ENCODE peak calls at places on chromosomes 7 and 10, in eight cellular contexts. One of them, this sample, is unnamed.
A peak's percentile ranks its signal among the peaks of the same experiment; 100 is the strongest.

GRCh38 chr10:7565871-7566270 is 100.9 kb downstream of the ITIH5 start:
- DNase-seq in IMR-90: no peak
- DNase-seq in lower lobe of right lung: no peak
- DNase-seq in mucosa of descending colon: no peak
- DNase-seq in left ventricle myocardium inferior: no peak
- DNase-seq in astrocyte: no peak
- DNase-seq in SK-N-SH: no peak
- DNase-seq in thoracic aorta: no peak
- DNase-seq in this sample: no peak

GRCh38 chr10:3625959-3626751 is 158.9 kb downstream of the KLF6 start:
- DNase-seq in IMR-90: peak; percentile 95
- DNase-seq in lower lobe of right lung: no peak
- DNase-seq in mucosa of descending colon: no peak
- DNase-seq in left ventricle myocardium inferior: no peak
- DNase-seq in astrocyte: peak; percentile 84
- DNase-seq in SK-N-SH: no peak
- DNase-seq in thoracic aorta: no peak
- DNase-seq in this sample: no peak

GRCh38 chr7:101557421-101557820 is 71.7 kb downstream of the MYL10 start:
- DNase-seq in IMR-90: no peak
- DNase-seq in lower lobe of right lung: no peak
- DNase-seq in mucosa of descending colon: no peak
- DNase-seq in left ventricle myocardium inferior: no peak
- DNase-seq in astrocyte: no peak
- DNase-seq in SK-N-SH: no peak
- DNase-seq in thoracic aorta: no peak
- DNase-seq in this sample: no peak

GRCh38 chr7:150962743-150963399 is 15.2 kb downstream of the KCNH2 start:
- DNase-seq in IMR-90: peak; percentile 37
- DNase-seq in lower lobe of right lung: peak; percentile 66
- DNase-seq in mucosa of descending colon: peak; percentile 55
- DNase-seq in left ventricle myocardium inferior: peak; percentile 52
- DNase-seq in astrocyte: no peak
- DNase-seq in SK-N-SH: peak; percentile 94
- DNase-seq in thoracic aorta: no peak
- DNase-seq in this sample: no peak

GRCh38 chr7:40221836-40222235 is 87.0 kb downstream of the SUGCT start:
- DNase-seq in IMR-90: peak; percentile 92
- DNase-seq in lower lobe of right lung: no peak
- DNase-seq in mucosa of descending colon: no peak
- DNase-seq in left ventricle myocardium inferior: no peak
- DNase-seq in astrocyte: peak; percentile 99
- DNase-seq in SK-N-SH: no peak
- DNase-seq in thoracic aorta: no peak
- DNase-seq in this sample: no peak

GRCh38 chr10:119006451-119007210 is 22.9 kb upstream of the NANOS1 start:
- DNase-seq in IMR-90: peak; percentile 100
- DNase-seq in lower lobe of right lung: no peak
- DNase-seq in mucosa of descending colon: no peak
- DNase-seq in left ventricle myocardium inferior: no peak
- DNase-seq in astrocyte: peak; percentile 99
- DNase-seq in SK-N-SH: peak; percentile 48
- DNase-seq in thoracic aorta: peak; percentile 68
- DNase-seq in this sample: peak; percentile 87

GRCh38 chr10:21750424-21750823 is 216.4 kb downstream of the MLLT10 start:
- DNase-seq in IMR-90: no peak
- DNase-seq in lower lobe of right lung: no peak
- DNase-seq in mucosa of descending colon: no peak
- DNase-seq in left ventricle myocardium inferior: no peak
- DNase-seq in astrocyte: peak; percentile 10
- DNase-seq in SK-N-SH: no peak
- DNase-seq in thoracic aorta: no peak
- DNase-seq in this sample: no peak

GRCh38 chr10:112376578-112376855 is 2.6 kb downstream of the ACSL5 start:
- DNase-seq in IMR-90: no peak
- DNase-seq in lower lobe of right lung: no peak
- DNase-seq in mucosa of descending colon: no peak
- DNase-seq in left ventricle myocardium inferior: no peak
- DNase-seq in astrocyte: no peak
- DNase-seq in SK-N-SH: no peak
- DNase-seq in thoracic aorta: no peak
- DNase-seq in this sample: no peak

GRCh38 chr7:22860784-22861482 is 38.3 kb upstream of the TOMM7 start:
- DNase-seq in IMR-90: no peak
- DNase-seq in lower lobe of right lung: no peak
- DNase-seq in mucosa of descending colon: no peak
- DNase-seq in left ventricle myocardium inferior: no peak
- DNase-seq in astrocyte: no peak
- DNase-seq in SK-N-SH: peak; percentile 42
- DNase-seq in thoracic aorta: no peak
- DNase-seq in this sample: no peak

GRCh38 chr7:131106681-131107342 is 220.9 kb upstream of the MKLN1 start:
- DNase-seq in IMR-90: no peak
- DNase-seq in lower lobe of right lung: peak; percentile 65
- DNase-seq in mucosa of descending colon: peak; percentile 79
- DNase-seq in left ventricle myocardium inferior: peak; percentile 42
- DNase-seq in astrocyte: no peak
- DNase-seq in SK-N-SH: peak; percentile 81
- DNase-seq in thoracic aorta: no peak
- DNase-seq in this sample: no peak
- H3K4me1 ChIP-seq in IMR-90: peaks cover 7% of the 10 kb centered on the region
- H3K4me1 ChIP-seq in lower lobe of right lung: peaks cover 63% of the 10 kb centered on the region
- H3K4me1 ChIP-seq in mucosa of descending colon: peaks cover 17% of the 10 kb centered on the region
- H3K4me1 ChIP-seq in left ventricle myocardium inferior: peaks cover 91% of the 10 kb centered on the region
- H3K4me1 ChIP-seq in astrocyte: peaks cover 40% of the 10 kb centered on the region
- H3K4me1 ChIP-seq in SK-N-SH: peaks cover 38% of the 10 kb centered on the region
- H3K4me1 ChIP-seq in thoracic aorta: peaks cover 48% of the 10 kb centered on the region
- H3K4me1 ChIP-seq in this sample: no peaks in the 10 kb centered on the region

GRCh38 chr7:106812027-106812643 is 52.9 kb upstream of the PIK3CG start:
- DNase-seq in IMR-90: no peak
- DNase-seq in lower lobe of right lung: peak; percentile 54
- DNase-seq in mucosa of descending colon: no peak
- DNase-seq in left ventricle myocardium inferior: peak; percentile 22
- DNase-seq in astrocyte: no peak
- DNase-seq in SK-N-SH: no peak
- DNase-seq in thoracic aorta: no peak
- DNase-seq in this sample: no peak
- TF ChIP-seq CTCF in IMR-90: no peak
- TF ChIP-seq CTCF in lower lobe of right lung: no peak
- TF ChIP-seq CTCF in mucosa of descending colon: no peak
- TF ChIP-seq CTCF in left ventricle myocardium inferior: no peak
- TF ChIP-seq CTCF in astrocyte: no peak
- TF ChIP-seq CTCF in SK-N-SH: no peak
- TF ChIP-seq CTCF in thoracic aorta: no peak
- TF ChIP-seq CTCF in this sample: no peak

GRCh38 chr10:72332423-72333110 is 22.2 kb downstream of the DNAJB12 start:
- DNase-seq in IMR-90: no peak
- DNase-seq in lower lobe of right lung: no peak
- DNase-seq in mucosa of descending colon: no peak
- DNase-seq in left ventricle myocardium inferior: no peak
- DNase-seq in astrocyte: no peak
- DNase-seq in SK-N-SH: no peak
- DNase-seq in thoracic aorta: no peak
- DNase-seq in this sample: no peak
- H3K4me1 ChIP-seq in IMR-90: peaks cover 27% of the 10 kb centered on the region
- H3K4me1 ChIP-seq in lower lobe of right lung: peaks cover 99% of the 10 kb centered on the region
- H3K4me1 ChIP-seq in mucosa of descending colon: peaks cover 42% of the 10 kb centered on the region
- H3K4me1 ChIP-seq in left ventricle myocardium inferior: peaks cover 98% of the 10 kb centered on the region
- H3K4me1 ChIP-seq in astrocyte: peaks cover 55% of the 10 kb centered on the region
- H3K4me1 ChIP-seq in SK-N-SH: peaks cover 91% of the 10 kb centered on the region
- H3K4me1 ChIP-seq in thoracic aorta: peaks cover 86% of the 10 kb centered on the region
- H3K4me1 ChIP-seq in this sample: peaks cover 61% of the 10 kb centered on the region

DNA sequence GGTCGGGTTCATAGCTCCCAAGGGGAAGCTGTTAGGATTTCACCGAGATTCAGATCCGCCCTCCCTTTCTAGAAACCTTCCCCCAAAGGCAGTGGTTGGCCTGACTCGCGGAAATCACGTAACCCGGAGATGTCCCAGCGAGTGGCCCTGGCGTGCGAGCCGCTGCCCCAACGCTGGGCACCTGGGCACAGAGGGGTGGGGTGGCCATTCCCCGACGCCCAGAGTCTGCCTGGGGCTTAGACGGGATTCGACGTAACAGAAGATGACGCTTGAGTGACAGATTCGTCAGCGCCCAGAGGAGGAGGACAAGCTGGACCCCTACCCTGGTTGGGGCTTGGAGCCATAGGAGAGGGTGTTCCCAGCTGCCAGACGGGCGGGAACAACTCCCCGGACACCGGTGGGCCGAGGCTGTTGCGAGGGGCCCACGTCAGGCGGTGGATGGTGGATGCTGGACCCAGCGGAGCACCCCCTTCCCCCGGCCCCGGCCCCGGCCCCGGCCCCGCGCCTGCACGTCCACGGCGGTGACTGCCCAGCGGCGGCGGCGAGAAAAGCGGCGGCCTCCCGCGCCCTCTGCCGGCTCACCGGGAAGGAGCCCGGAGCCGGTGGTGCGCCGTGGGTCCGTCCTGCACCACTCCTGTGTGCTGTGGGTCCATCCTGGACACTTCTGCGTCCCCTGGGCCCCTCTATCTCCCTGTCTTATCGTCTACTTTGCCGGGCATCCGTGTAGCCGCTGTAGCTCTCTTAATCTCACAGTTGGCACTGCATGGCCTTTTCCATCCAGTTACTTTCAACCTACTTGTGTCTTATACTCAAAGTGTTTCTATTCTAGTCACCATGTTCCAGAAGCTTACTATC is 35.4 kb upstream of the KNDC1 start:
- DNase-seq in IMR-90: no peak
- DNase-seq in lower lobe of right lung: peak; percentile 56
- DNase-seq in mucosa of descending colon: peak; percentile 43
- DNase-seq in left ventricle myocardium inferior: peak; percentile 35
- DNase-seq in astrocyte: no peak
- DNase-seq in SK-N-SH: peak; percentile 84
- DNase-seq in thoracic aorta: no peak
- DNase-seq in this sample: no peak
- TF ChIP-seq CTCF in IMR-90: peak; percentile 45
- TF ChIP-seq CTCF in lower lobe of right lung: peak; percentile 66
- TF ChIP-seq CTCF in mucosa of descending colon: no peak
- TF ChIP-seq CTCF in left ventricle myocardium inferior: peak; percentile 68
- TF ChIP-seq CTCF in astrocyte: peak; percentile 5
- TF ChIP-seq CTCF in SK-N-SH: peak; percentile 29
- TF ChIP-seq CTCF in thoracic aorta: peak; percentile 14
- TF ChIP-seq CTCF in this sample: no peak

GRCh38 chr10:99534939-99535763 is 2.4 kb downstream of the NKX2-3 start:
- DNase-seq in IMR-90: no peak
- DNase-seq in lower lobe of right lung: no peak
- DNase-seq in mucosa of descending colon: no peak
- DNase-seq in left ventricle myocardium inferior: no peak
- DNase-seq in astrocyte: no peak
- DNase-seq in SK-N-SH: peak; percentile 66
- DNase-seq in thoracic aorta: no peak
- DNase-seq in this sample: peak; percentile 46
- H3K4me1 ChIP-seq in IMR-90: peaks cover 4% of the 10 kb centered on the region
- H3K4me1 ChIP-seq in lower lobe of right lung: peaks cover 42% of the 10 kb centered on the region
- H3K4me1 ChIP-seq in mucosa of descending colon: peaks cover 29% of the 10 kb centered on the region
- H3K4me1 ChIP-seq in left ventricle myocardium inferior: peaks cover 60% of the 10 kb centered on the region
- H3K4me1 ChIP-seq in astrocyte: no peaks in the 10 kb centered on the region
- H3K4me1 ChIP-seq in SK-N-SH: no peaks in the 10 kb centered on the region
- H3K4me1 ChIP-seq in thoracic aorta: peaks cover 34% of the 10 kb centered on the region
- H3K4me1 ChIP-seq in this sample: peaks cover 5% of the 10 kb centered on the region

GRCh38 chr7:36312064-36312914 is 77.4 kb upstream of the ANLN start:
- DNase-seq in IMR-90: no peak
- DNase-seq in lower lobe of right lung: peak; percentile 68
- DNase-seq in mucosa of descending colon: peak; percentile 70
- DNase-seq in left ventricle myocardium inferior: no peak
- DNase-seq in astrocyte: no peak
- DNase-seq in SK-N-SH: no peak
- DNase-seq in thoracic aorta: no peak
- DNase-seq in this sample: no peak
- TF ChIP-seq CTCF in IMR-90: no peak
- TF ChIP-seq CTCF in lower lobe of right lung: peak; percentile 36
- TF ChIP-seq CTCF in mucosa of descending colon: peak; percentile 54
- TF ChIP-seq CTCF in left ventricle myocardium inferior: no peak
- TF ChIP-seq CTCF in astrocyte: no peak
- TF ChIP-seq CTCF in SK-N-SH: no peak
- TF ChIP-seq CTCF in thoracic aorta: no peak
- TF ChIP-seq CTCF in this sample: no peak

DNA sequence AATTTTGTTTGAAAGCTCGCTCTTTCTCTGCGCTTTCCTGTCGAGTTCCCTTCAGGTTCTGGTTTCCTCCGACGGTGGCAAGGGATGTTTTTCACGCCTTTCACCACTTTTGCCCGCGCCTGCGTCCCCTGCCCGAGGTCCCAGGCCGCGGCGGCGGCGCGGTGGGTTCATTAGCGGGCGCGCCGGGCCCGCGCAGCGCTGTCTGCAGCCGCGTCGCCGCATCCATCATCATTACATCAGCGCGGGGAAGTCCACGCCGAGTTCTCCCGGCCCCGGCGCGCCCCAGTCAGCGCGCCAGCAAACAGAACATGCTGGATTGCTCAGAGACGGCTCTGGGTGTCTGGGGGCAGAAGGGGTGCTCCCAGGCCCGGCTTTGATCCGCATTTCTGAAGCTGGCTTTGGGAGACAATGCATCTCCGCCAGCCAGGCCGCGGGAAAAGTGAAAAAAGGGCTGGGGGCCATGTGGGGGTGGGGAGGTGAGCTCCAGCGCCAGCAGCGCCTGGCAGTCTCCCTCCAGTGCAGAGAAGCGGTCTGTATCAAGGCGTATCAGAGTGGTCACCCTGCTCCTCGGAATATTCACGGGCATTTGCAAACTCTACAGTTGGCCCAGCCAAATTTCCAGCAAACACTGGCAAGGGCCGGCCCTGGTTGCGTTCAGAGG is 8.9 kb downstream of the GLI3 start:
- DNase-seq in IMR-90: peak; percentile 46
- DNase-seq in lower lobe of right lung: no peak
- DNase-seq in mucosa of descending colon: no peak
- DNase-seq in left ventricle myocardium inferior: peak; percentile 36
- DNase-seq in astrocyte: peak; percentile 49
- DNase-seq in SK-N-SH: no peak
- DNase-seq in thoracic aorta: no peak
- DNase-seq in this sample: no peak
- H3K4me1 ChIP-seq in IMR-90: peaks cover 11% of the 10 kb centered on the region
- H3K4me1 ChIP-seq in lower lobe of right lung: peaks cover 16% of the 10 kb centered on the region
- H3K4me1 ChIP-seq in mucosa of descending colon: no peaks in the 10 kb centered on the region
- H3K4me1 ChIP-seq in left ventricle myocardium inferior: peaks cover 17% of the 10 kb centered on the region
- H3K4me1 ChIP-seq in astrocyte: peaks cover 24% of the 10 kb centered on the region
- H3K4me1 ChIP-seq in SK-N-SH: no peaks in the 10 kb centered on the region
- H3K4me1 ChIP-seq in thoracic aorta: peaks cover 14% of the 10 kb centered on the region
- H3K4me1 ChIP-seq in this sample: peaks cover 3% of the 10 kb centered on the region

GRCh38 chr10:108691126-108691525 is 1232.2 kb downstream of the XPNPEP1 start:
- DNase-seq in IMR-90: no peak
- DNase-seq in lower lobe of right lung: no peak
- DNase-seq in mucosa of descending colon: no peak
- DNase-seq in left ventricle myocardium inferior: no peak
- DNase-seq in astrocyte: no peak
- DNase-seq in SK-N-SH: no peak
- DNase-seq in thoracic aorta: no peak
- DNase-seq in this sample: no peak
- TF ChIP-seq CTCF in IMR-90: no peak
- TF ChIP-seq CTCF in lower lobe of right lung: no peak
- TF ChIP-seq CTCF in mucosa of descending colon: no peak
- TF ChIP-seq CTCF in left ventricle myocardium inferior: no peak
- TF ChIP-seq CTCF in astrocyte: no peak
- TF ChIP-seq CTCF in SK-N-SH: no peak
- TF ChIP-seq CTCF in thoracic aorta: no peak
- TF ChIP-seq CTCF in this sample: no peak

GRCh38 chr7:28180031-28180363 is 598 bp downstream of the JAZF1 start:
- DNase-seq in IMR-90: no peak
- DNase-seq in lower lobe of right lung: no peak
- DNase-seq in mucosa of descending colon: no peak
- DNase-seq in left ventricle myocardium inferior: no peak
- DNase-seq in astrocyte: no peak
- DNase-seq in SK-N-SH: no peak
- DNase-seq in thoracic aorta: no peak
- DNase-seq in this sample: no peak
- H3K4me1 ChIP-seq in IMR-90: peaks cover 24% of the 10 kb centered on the region
- H3K4me1 ChIP-seq in lower lobe of right lung: peaks cover 29% of the 10 kb centered on the region
- H3K4me1 ChIP-seq in mucosa of descending colon: peaks cover 4% of the 10 kb centered on the region
- H3K4me1 ChIP-seq in left ventricle myocardium inferior: peaks cover 68% of the 10 kb centered on the region
- H3K4me1 ChIP-seq in astrocyte: peaks cover 12% of the 10 kb centered on the region
- H3K4me1 ChIP-seq in SK-N-SH: peaks cover 16% of the 10 kb centered on the region
- H3K4me1 ChIP-seq in thoracic aorta: peaks cover 37% of the 10 kb centered on the region
- H3K4me1 ChIP-seq in this sample: no peaks in the 10 kb centered on the region